ENCODE peak calls at places on chromosome 1, in six cellular contexts. C is GM12878, H is K562, D is endothelial cell of umbilical vein, F is NB4, R is HepG2. G is an unnamed sample.

GRCh38 chr1:84303154-84303830 is 1.8 kb downstream of the SAMD13 start:
- DNase-seq in D (no peak), H (no peak), R (no peak), F (no peak), C (no peak), G (no peak)

GRCh38 chr1:178266619-178267066 is 172.7 kb downstream of the RASAL2 start:
- DNase-seq in H (no peak), D (no peak), F (no peak), C (no peak), R (no peak), G (no peak)

GRCh38 chr1:74343191-74343590 is 108.0 kb downstream of the TNNI3K start:
- DNase-seq in D (no peak), R (no peak), F (no peak), H (no peak), C (no peak), G (no peak)

GRCh38 chr1:27122652-27123051 is 32.3 kb downstream of the SLC9A1 start:
- DNase-seq in C (no peak), D (peak; percentile 83), F (peak; percentile 81), H (peak; percentile 87), R (peak; percentile 86), G (peak; percentile 61)

GRCh38 chr1:56216173-56216572 is 363.2 kb downstream of the PLPP3 start:
- DNase-seq in C (no peak), R (no peak), F (no peak), D (no peak), H (no peak), G (no peak)

GRCh38 chr1:247077234-247077633 is 1.4 kb downstream of the ZNF670 start:
- DNase-seq in C (no peak), R (no peak), H (no peak), D (peak; percentile 7), F (peak; percentile 27), G (no peak)

GRCh38 chr1:160550572-160551034 is 27.5 kb upstream of the SLAMF6 start:
- DNase-seq in F (peak; percentile 39), H (no peak), R (no peak), C (no peak), D (no peak), G (no peak)

GRCh38 chr1:39085174-39085573 is 59.0 kb downstream of the NDUFS5 start:
- DNase-seq in R (no peak), H (no peak), F (no peak), C (no peak), D (no peak), G (no peak)

GRCh38 chr1:22557341-22557950 is 5.8 kb upstream of the EPHA8 start:
- DNase-seq in F (no peak), R (no peak), H (no peak), D (peak; percentile 11), C (no peak), G (no peak)

GRCh38 chr1:241849345-241849695 is 1.3 kb downstream of the EXO1 start:
- DNase-seq in R (no peak), F (peak; percentile 9), H (no peak), D (no peak), C (no peak), G (no peak)
- TF ChIP-seq MYC in R (no peak), F (no peak), H (no peak), D (no peak), C (no peak), G (no peak)

GRCh38 chr1:186658999-186659398 is 21.2 kb downstream of the PTGS2 start:
- DNase-seq in D (no peak), H (no peak), C (no peak), F (no peak), R (no peak), G (no peak)

GRCh38 chr1:186655877-186656276 is 24.3 kb downstream of the PTGS2 start:
- DNase-seq in R (no peak), H (no peak), F (no peak), C (no peak), D (peak; percentile 64), G (no peak)

GRCh38 chr1:186662752-186663151 is 17.5 kb downstream of the PTGS2 start:
- DNase-seq in R (no peak), C (no peak), F (no peak), H (no peak), D (peak; percentile 68), G (no peak)

DNA sequence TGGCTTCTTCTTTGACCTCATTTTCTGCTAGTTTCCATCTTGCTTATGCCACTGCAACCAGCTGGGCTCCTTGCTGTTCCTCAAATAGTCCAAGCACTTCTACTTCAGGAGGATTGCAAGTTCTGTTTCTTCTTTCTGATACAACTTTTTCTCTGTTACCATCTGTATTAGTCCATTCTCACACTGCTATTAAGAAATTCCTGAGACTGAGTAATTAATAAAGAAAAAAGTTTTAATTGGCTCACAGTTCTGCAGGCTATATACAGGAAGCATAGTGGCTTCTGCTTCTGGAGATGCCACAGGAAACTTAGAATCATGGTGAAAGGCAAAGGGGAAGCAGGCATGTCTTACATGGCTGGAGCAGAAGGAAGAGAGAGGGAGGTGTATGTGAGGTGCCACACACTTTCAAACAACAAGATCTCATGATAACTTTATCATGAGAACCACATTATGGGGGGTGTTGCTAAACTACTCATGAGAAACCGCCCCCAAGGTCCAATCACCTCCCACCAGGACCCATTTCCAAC is 20.2 kb downstream of the PTGS2 start:
- DNase-seq in F (no peak), C (no peak), R (no peak), H (no peak), D (no peak), G (no peak)
- TF ChIP-seq MYC in F (no peak), C (no peak), R (no peak), H (no peak), D (no peak), G (no peak)

GRCh38 chr1:201450721-201451291 is 18.2 kb downstream of the PHLDA3 start:
- DNase-seq in F (peak; percentile 70), C (no peak), D (peak; percentile 57), H (no peak), R (no peak), G (no peak)
- TF ChIP-seq MYC in F (no peak), C (no peak), D (no peak), H (no peak), R (no peak), G (no peak)

GRCh38 chr1:45679123-45679522 is 7.2 kb downstream of the GPBP1L1 start:
- DNase-seq in C (no peak), D (peak; percentile 80), F (no peak), R (no peak), H (no peak), G (no peak)
- TF ChIP-seq MYC in C (no peak), D (no peak), F (no peak), R (no peak), H (no peak), G (no peak)

DNA sequence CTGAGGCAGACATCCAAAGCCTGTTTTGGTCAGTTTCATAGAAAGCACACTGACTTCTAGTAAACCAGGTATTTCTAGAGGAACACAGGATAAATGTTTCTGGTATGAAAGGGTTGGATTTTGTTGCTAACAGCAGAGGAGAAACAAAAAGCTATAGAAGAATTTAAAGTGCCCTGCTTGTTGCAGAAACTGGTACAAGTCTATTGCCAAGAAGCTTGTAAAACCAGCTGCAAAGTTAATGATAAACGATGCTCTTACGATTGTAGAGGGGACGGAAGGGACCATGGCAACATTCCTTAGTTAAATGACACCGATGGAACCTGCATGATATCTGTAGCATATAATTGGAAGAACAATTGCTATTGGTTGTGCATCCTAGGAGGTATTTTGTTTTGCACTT is 40.1 kb downstream of the SLC35F3 start:
- DNase-seq in D (no peak), R (no peak), F (no peak), H (no peak), C (no peak), G (no peak)
- TF ChIP-seq MYC in D (no peak), R (no peak), F (no peak), H (no peak), C (no peak), G (no peak)

DNA sequence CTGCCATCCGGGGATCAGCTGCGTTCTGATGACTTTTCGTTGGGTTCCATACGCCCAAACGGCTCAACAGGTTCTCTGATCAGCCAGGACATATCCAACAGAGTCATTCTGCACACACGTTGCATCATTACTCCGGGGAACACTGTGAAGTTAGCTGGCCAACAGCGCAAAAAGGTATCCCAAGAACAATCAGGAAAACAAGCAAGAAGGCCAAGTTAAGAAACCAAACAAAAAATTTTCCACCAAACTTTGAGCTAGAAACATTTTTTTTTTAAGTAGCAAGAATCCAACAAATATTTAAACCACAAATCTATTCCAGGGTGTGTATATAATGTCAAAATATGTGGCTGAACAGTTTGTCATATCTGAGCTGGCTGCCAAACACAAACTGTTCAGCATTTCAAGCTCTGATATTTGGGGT is 29.2 kb downstream of the NID1 start:
- DNase-seq in F (no peak), C (no peak), R (no peak), H (no peak), D (no peak), G (no peak)
- TF ChIP-seq MYC in F (no peak), C (no peak), R (no peak), H (no peak), D (no peak), G (no peak)

DNA sequence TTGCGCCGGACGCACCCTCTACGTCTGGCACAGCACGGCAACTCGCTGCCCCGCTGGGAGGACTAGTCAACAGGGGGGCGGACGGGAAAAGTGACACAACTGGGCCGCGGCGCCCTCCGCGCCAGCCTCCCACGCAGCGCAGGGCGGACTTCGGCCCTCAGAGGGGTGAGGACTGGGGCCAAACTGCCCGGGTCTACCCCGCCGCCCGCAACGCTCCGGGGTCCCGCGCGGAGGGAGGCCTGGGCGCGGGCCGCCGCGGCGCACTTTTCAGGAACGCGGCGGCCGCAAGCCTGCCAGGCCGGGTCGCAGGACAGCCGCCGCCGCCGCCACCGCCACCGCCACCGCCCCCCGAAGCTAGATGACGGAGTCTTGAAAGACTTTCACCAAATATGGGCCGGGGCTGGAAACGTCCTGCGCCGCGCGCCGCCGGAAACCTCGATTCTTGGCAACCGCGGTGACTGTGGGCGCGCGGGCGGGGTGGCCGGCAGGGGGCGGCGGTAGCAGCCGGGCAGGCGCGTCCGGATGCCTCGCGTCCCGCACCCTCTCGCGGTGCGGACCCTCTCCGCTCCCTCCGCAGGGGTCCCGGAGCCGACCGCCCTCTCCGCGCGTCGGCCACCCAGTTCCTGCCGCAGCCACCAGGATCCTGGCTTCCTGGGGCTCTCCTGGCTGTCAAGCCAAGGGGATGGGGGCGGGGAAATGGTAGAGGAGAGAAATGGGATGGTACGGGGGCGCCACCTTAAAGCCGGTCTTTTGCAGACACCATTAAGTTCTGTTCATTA is 3.7 kb upstream of the CCN1 start:
- DNase-seq in C (no peak), F (peak; percentile 69), D (peak; percentile 87), R (peak; percentile 37), H (peak; percentile 75), G (peak; percentile 84)
- TF ChIP-seq MYC in C (no peak), F (peak; percentile 42), D (no peak), R (no peak), H (peak; percentile 31), G (no peak)

GRCh38 chr1:180571060-180571831 is 12.5 kb downstream of the OVAAL start:
- DNase-seq in R (no peak), D (no peak), H (no peak), F (peak; percentile 11), C (no peak), G (no peak)

GRCh38 chr1:180572745-180573144 is 14.0 kb downstream of the OVAAL start:
- DNase-seq in F (no peak), H (no peak), D (no peak), C (no peak), R (no peak), G (no peak)

GRCh38 chr1:180568211-180568610 is 9.4 kb downstream of the OVAAL start:
- DNase-seq in C (no peak), H (no peak), F (no peak), D (no peak), R (no peak), G (no peak)

GRCh38 chr1:180567664-180568063 is 8.9 kb downstream of the OVAAL start:
- DNase-seq in R (peak; percentile 13), D (no peak), F (no peak), H (no peak), C (no peak), G (no peak)

GRCh38 chr1:180571832-180572636 is 13.3 kb downstream of the OVAAL start:
- DNase-seq in R (no peak), D (no peak), H (peak; percentile 23), F (peak; percentile 3), C (no peak), G (no peak)
- TF ChIP-seq MYC in R (no peak), D (no peak), H (no peak), F (no peak), C (no peak), G (no peak)

G was measured in A549.